ENCODE peak calls at places on chromosome 10, in nine cellular contexts. One of them, this sample, is unnamed.

GRCh38 chr10:98045785-98046389 is 15.5 kb upstream of the CRTAC1 start:
- DNase-seq in sigmoid colon: peak; percentile 63
- DNase-seq in body of pancreas: peak; percentile 57
- DNase-seq in cardiac muscle cell: peak; percentile 85
- DNase-seq in thyroid gland: peak; percentile 69
- DNase-seq in psoas muscle: peak; percentile 38
- DNase-seq in GM12878: no peak
- DNase-seq in upper lobe of right lung: peak; percentile 73
- DNase-seq in thoracic aorta: peak; percentile 12
- DNase-seq in this sample: no peak

GRCh38 chr10:119203006-119203405 is 4.4 kb upstream of the GRK5 start:
- DNase-seq in GM12878: no peak
- DNase-seq in upper lobe of right lung: no peak
- DNase-seq in cardiac muscle cell: no peak
- DNase-seq in body of pancreas: no peak
- DNase-seq in sigmoid colon: peak; percentile 10
- DNase-seq in thyroid gland: no peak
- DNase-seq in thoracic aorta: no peak
- DNase-seq in psoas muscle: no peak
- DNase-seq in this sample: no peak

GRCh38 chr10:123808873-123809272 is 82.7 kb downstream of the CPXM2 start:
- DNase-seq in psoas muscle: no peak
- DNase-seq in body of pancreas: no peak
- DNase-seq in thyroid gland: no peak
- DNase-seq in cardiac muscle cell: no peak
- DNase-seq in sigmoid colon: no peak
- DNase-seq in thoracic aorta: no peak
- DNase-seq in GM12878: no peak
- DNase-seq in upper lobe of right lung: no peak
- DNase-seq in this sample: no peak

GRCh38 chr10:124886195-124886594 is 55.7 kb upstream of the ZRANB1 start:
- DNase-seq in GM12878: no peak
- DNase-seq in upper lobe of right lung: peak; percentile 7
- DNase-seq in body of pancreas: no peak
- DNase-seq in cardiac muscle cell: no peak
- DNase-seq in thyroid gland: no peak
- DNase-seq in thoracic aorta: no peak
- DNase-seq in psoas muscle: no peak
- DNase-seq in sigmoid colon: no peak
- DNase-seq in this sample: no peak

GRCh38 chr10:43259981-43260761 is 6.7 kb downstream of the RASGEF1A start:
- DNase-seq in cardiac muscle cell: no peak
- DNase-seq in thyroid gland: peak; percentile 31
- DNase-seq in upper lobe of right lung: no peak
- DNase-seq in body of pancreas: peak; percentile 45
- DNase-seq in GM12878: no peak
- DNase-seq in psoas muscle: no peak
- DNase-seq in thoracic aorta: no peak
- DNase-seq in sigmoid colon: peak; percentile 64
- DNase-seq in this sample: peak; percentile 68

GRCh38 chr10:102812213-102812876 is 24.9 kb downstream of the CYP17A1 start:
- DNase-seq in GM12878: no peak
- DNase-seq in cardiac muscle cell: no peak
- DNase-seq in thyroid gland: no peak
- DNase-seq in psoas muscle: no peak
- DNase-seq in upper lobe of right lung: no peak
- DNase-seq in sigmoid colon: no peak
- DNase-seq in body of pancreas: peak; percentile 48
- DNase-seq in thoracic aorta: no peak
- DNase-seq in this sample: no peak

GRCh38 chr10:12768156-12768731 is 233.3 kb downstream of the CCDC3 start:
- DNase-seq in upper lobe of right lung: no peak
- DNase-seq in sigmoid colon: no peak
- DNase-seq in psoas muscle: no peak
- DNase-seq in cardiac muscle cell: no peak
- DNase-seq in thoracic aorta: no peak
- DNase-seq in body of pancreas: no peak
- DNase-seq in thyroid gland: no peak
- DNase-seq in GM12878: no peak
- DNase-seq in this sample: no peak

GRCh38 chr10:123526356-123527079 is 139.6 kb upstream of the GPR26 start:
- DNase-seq in GM12878: no peak
- DNase-seq in psoas muscle: no peak
- DNase-seq in sigmoid colon: no peak
- DNase-seq in cardiac muscle cell: no peak
- DNase-seq in thyroid gland: no peak
- DNase-seq in upper lobe of right lung: no peak
- DNase-seq in body of pancreas: no peak
- DNase-seq in thoracic aorta: no peak
- DNase-seq in this sample: peak; percentile 68

GRCh38 chr10:34650156-34650555 is 164.9 kb downstream of the PARD3 start:
- DNase-seq in cardiac muscle cell: no peak
- DNase-seq in upper lobe of right lung: no peak
- DNase-seq in thoracic aorta: no peak
- DNase-seq in body of pancreas: no peak
- DNase-seq in thyroid gland: no peak
- DNase-seq in psoas muscle: no peak
- DNase-seq in sigmoid colon: no peak
- DNase-seq in GM12878: no peak
- DNase-seq in this sample: no peak

GRCh38 chr10:34649385-34649784 is 165.7 kb downstream of the PARD3 start:
- DNase-seq in psoas muscle: no peak
- DNase-seq in thoracic aorta: no peak
- DNase-seq in sigmoid colon: no peak
- DNase-seq in GM12878: no peak
- DNase-seq in upper lobe of right lung: no peak
- DNase-seq in body of pancreas: no peak
- DNase-seq in thyroid gland: no peak
- DNase-seq in cardiac muscle cell: no peak
- DNase-seq in this sample: no peak

GRCh38 chr10:34651381-34651780 is 163.7 kb downstream of the PARD3 start:
- DNase-seq in thyroid gland: no peak
- DNase-seq in body of pancreas: no peak
- DNase-seq in thoracic aorta: no peak
- DNase-seq in cardiac muscle cell: peak; percentile 68
- DNase-seq in GM12878: no peak
- DNase-seq in sigmoid colon: no peak
- DNase-seq in psoas muscle: no peak
- DNase-seq in upper lobe of right lung: no peak
- DNase-seq in this sample: no peak

GRCh38 chr10:34653530-34653929 is 161.6 kb downstream of the PARD3 start:
- DNase-seq in body of pancreas: no peak
- DNase-seq in thyroid gland: no peak
- DNase-seq in upper lobe of right lung: no peak
- DNase-seq in GM12878: no peak
- DNase-seq in psoas muscle: no peak
- DNase-seq in sigmoid colon: no peak
- DNase-seq in thoracic aorta: no peak
- DNase-seq in cardiac muscle cell: no peak
- DNase-seq in this sample: no peak

GRCh38 chr10:34651796-34652195 is 163.3 kb downstream of the PARD3 start:
- DNase-seq in upper lobe of right lung: no peak
- DNase-seq in body of pancreas: no peak
- DNase-seq in thoracic aorta: no peak
- DNase-seq in thyroid gland: no peak
- DNase-seq in cardiac muscle cell: peak; percentile 68
- DNase-seq in psoas muscle: no peak
- DNase-seq in sigmoid colon: no peak
- DNase-seq in GM12878: no peak
- DNase-seq in this sample: no peak
- H3K4me3 ChIP-seq in upper lobe of right lung: no peak overlapping the region
- H3K4me3 ChIP-seq in body of pancreas: no peak overlapping the region
- H3K4me3 ChIP-seq in thoracic aorta: no peak overlapping the region
- H3K4me3 ChIP-seq in thyroid gland: no peak overlapping the region
- H3K4me3 ChIP-seq in cardiac muscle cell: no peak overlapping the region
- H3K4me3 ChIP-seq in psoas muscle: no peak overlapping the region
- H3K4me3 ChIP-seq in sigmoid colon: no peak overlapping the region
- H3K4me3 ChIP-seq in GM12878: no peak overlapping the region
- H3K4me3 ChIP-seq in this sample: no peak overlapping the region

GRCh38 chr10:90417056-90417455 is 440.8 kb downstream of the HTR7 start:
- DNase-seq in sigmoid colon: no peak
- DNase-seq in thyroid gland: no peak
- DNase-seq in GM12878: no peak
- DNase-seq in psoas muscle: no peak
- DNase-seq in body of pancreas: no peak
- DNase-seq in upper lobe of right lung: no peak
- DNase-seq in cardiac muscle cell: no peak
- DNase-seq in thoracic aorta: no peak
- DNase-seq in this sample: no peak

GRCh38 chr10:90417466-90418210 is 440.2 kb downstream of the HTR7 start:
- DNase-seq in GM12878: no peak
- DNase-seq in body of pancreas: no peak
- DNase-seq in upper lobe of right lung: no peak
- DNase-seq in thyroid gland: peak; percentile 2
- DNase-seq in cardiac muscle cell: no peak
- DNase-seq in psoas muscle: no peak
- DNase-seq in thoracic aorta: no peak
- DNase-seq in sigmoid colon: no peak
- DNase-seq in this sample: no peak

GRCh38 chr10:90418869-90419652 is 438.8 kb downstream of the HTR7 start:
- DNase-seq in thyroid gland: no peak
- DNase-seq in GM12878: no peak
- DNase-seq in cardiac muscle cell: no peak
- DNase-seq in body of pancreas: no peak
- DNase-seq in thoracic aorta: no peak
- DNase-seq in upper lobe of right lung: no peak
- DNase-seq in sigmoid colon: no peak
- DNase-seq in psoas muscle: no peak
- DNase-seq in this sample: no peak

GRCh38 chr10:90414926-90415325 is 442.9 kb downstream of the HTR7 start:
- DNase-seq in sigmoid colon: no peak
- DNase-seq in body of pancreas: no peak
- DNase-seq in thyroid gland: no peak
- DNase-seq in upper lobe of right lung: no peak
- DNase-seq in psoas muscle: no peak
- DNase-seq in GM12878: no peak
- DNase-seq in thoracic aorta: no peak
- DNase-seq in cardiac muscle cell: no peak
- DNase-seq in this sample: no peak

DNA sequence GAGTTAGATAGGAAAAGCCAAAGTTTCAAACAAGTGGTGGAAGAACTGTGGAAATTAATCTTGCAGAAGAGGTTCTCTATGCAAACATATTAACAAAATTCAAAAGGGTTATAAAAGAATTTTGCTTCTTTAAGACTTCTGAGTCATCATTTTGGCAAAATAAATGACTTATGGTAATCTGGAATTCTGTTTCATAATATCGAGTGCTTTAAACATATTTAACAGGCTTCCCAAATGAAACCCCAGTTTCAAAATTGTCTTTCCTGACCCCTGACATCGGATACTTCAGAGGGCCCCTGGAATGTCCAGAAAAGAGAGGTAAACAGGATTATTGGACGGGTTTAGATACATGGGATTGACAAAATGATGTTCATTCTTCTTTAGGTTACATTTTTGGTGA is 444.6 kb downstream of the HTR7 start:
- DNase-seq in cardiac muscle cell: no peak
- DNase-seq in thoracic aorta: no peak
- DNase-seq in body of pancreas: no peak
- DNase-seq in psoas muscle: no peak
- DNase-seq in thyroid gland: no peak
- DNase-seq in sigmoid colon: no peak
- DNase-seq in GM12878: no peak
- DNase-seq in upper lobe of right lung: no peak
- DNase-seq in this sample: no peak
- H3K27ac ChIP-seq in cardiac muscle cell: no peak overlapping the region
- H3K27ac ChIP-seq in thoracic aorta: no peak overlapping the region
- H3K27ac ChIP-seq in body of pancreas: no peak overlapping the region
- H3K27ac ChIP-seq in psoas muscle: no peak overlapping the region
- H3K27ac ChIP-seq in thyroid gland: no peak overlapping the region
- H3K27ac ChIP-seq in sigmoid colon: no peak overlapping the region
- H3K27ac ChIP-seq in GM12878: no peak overlapping the region
- H3K27ac ChIP-seq in upper lobe of right lung: no peak overlapping the region
- H3K27ac ChIP-seq in this sample: no peak overlapping the region

DNA sequence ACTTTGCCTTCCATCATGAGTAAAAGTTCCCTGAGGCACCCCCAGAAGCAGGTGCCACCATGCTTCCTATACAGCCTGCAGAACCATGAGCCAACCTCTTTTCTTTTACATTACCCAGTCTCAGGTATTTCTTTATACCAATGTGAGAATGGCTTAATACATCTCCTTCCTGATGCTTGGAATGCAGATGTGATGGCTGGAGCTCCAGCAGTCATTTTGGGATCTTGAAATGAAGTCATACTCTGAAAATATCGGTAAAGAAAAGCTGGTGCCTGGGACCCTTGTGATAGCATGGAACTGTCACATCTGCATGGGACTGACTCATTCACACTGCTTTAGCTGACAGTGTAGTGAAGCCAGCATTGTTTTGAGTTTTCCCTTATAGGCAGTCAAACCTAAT is 634.5 kb upstream of the NRP1 start:
- DNase-seq in psoas muscle: no peak
- DNase-seq in upper lobe of right lung: no peak
- DNase-seq in GM12878: no peak
- DNase-seq in thyroid gland: no peak
- DNase-seq in cardiac muscle cell: no peak
- DNase-seq in body of pancreas: no peak
- DNase-seq in thoracic aorta: no peak
- DNase-seq in sigmoid colon: no peak
- DNase-seq in this sample: no peak
- TF ChIP-seq CTCF in psoas muscle: no peak
- TF ChIP-seq CTCF in upper lobe of right lung: no peak
- TF ChIP-seq CTCF in GM12878: no peak
- TF ChIP-seq CTCF in thyroid gland: no peak
- TF ChIP-seq CTCF in cardiac muscle cell: no peak
- TF ChIP-seq CTCF in body of pancreas: no peak
- TF ChIP-seq CTCF in thoracic aorta: no peak
- TF ChIP-seq CTCF in sigmoid colon: no peak
- TF ChIP-seq CTCF in this sample: no peak

GRCh38 chr10:133526957-133527588 is at the start of gene CYP2E1:
- DNase-seq in thoracic aorta: no peak
- DNase-seq in cardiac muscle cell: no peak
- DNase-seq in GM12878: no peak
- DNase-seq in psoas muscle: no peak
- DNase-seq in thyroid gland: no peak
- DNase-seq in sigmoid colon: no peak
- DNase-seq in upper lobe of right lung: no peak
- DNase-seq in body of pancreas: no peak
- DNase-seq in this sample: no peak

GRCh38 chr10:133529576-133529946 is 2.4 kb downstream of the CYP2E1 start:
- DNase-seq in cardiac muscle cell: no peak
- DNase-seq in body of pancreas: no peak
- DNase-seq in GM12878: no peak
- DNase-seq in psoas muscle: no peak
- DNase-seq in thoracic aorta: no peak
- DNase-seq in thyroid gland: no peak
- DNase-seq in upper lobe of right lung: no peak
- DNase-seq in sigmoid colon: no peak
- DNase-seq in this sample: no peak

GRCh38 chr10:133528845-133529575 is 1.8 kb downstream of the CYP2E1 start:
- DNase-seq in psoas muscle: no peak
- DNase-seq in sigmoid colon: no peak
- DNase-seq in thoracic aorta: no peak
- DNase-seq in upper lobe of right lung: no peak
- DNase-seq in thyroid gland: no peak
- DNase-seq in body of pancreas: peak; percentile 34
- DNase-seq in GM12878: no peak
- DNase-seq in cardiac muscle cell: no peak
- DNase-seq in this sample: no peak

GRCh38 chr10:133527779-133528271 is 662 bp downstream of the CYP2E1 start:
- DNase-seq in sigmoid colon: no peak
- DNase-seq in thoracic aorta: no peak
- DNase-seq in GM12878: no peak
- DNase-seq in upper lobe of right lung: no peak
- DNase-seq in thyroid gland: peak; percentile 34
- DNase-seq in cardiac muscle cell: no peak
- DNase-seq in psoas muscle: no peak
- DNase-seq in body of pancreas: peak; percentile 54
- DNase-seq in this sample: no peak

DNA sequence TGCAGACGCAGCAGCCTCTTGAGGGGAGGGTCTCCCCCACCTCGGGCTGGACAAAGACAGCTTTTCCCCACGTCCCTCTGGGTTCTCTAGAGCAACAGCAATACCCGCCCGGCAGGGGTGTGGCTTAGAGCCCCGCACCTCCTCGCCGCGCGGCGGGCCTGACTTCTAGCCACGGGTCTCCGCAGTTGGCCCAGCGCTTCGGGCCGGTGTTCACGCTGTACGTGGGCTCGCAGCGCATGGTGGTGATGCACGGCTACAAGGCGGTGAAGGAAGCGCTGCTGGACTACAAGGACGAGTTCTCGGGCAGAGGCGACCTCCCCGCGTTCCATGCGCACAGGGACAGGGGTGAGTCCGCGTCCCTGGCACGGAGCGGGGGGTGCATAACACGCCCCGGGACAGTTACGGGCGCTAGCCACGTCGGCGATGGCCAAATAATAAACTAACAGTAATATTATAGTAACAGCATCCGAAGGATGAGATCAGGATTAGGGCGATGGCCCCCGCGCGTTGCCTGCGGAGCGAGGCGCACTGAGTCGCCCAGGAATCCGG is 1.2 kb downstream of the CYP2E1 start:
- DNase-seq in upper lobe of right lung: no peak
- DNase-seq in body of pancreas: no peak
- DNase-seq in thyroid gland: no peak
- DNase-seq in psoas muscle: no peak
- DNase-seq in thoracic aorta: no peak
- DNase-seq in GM12878: no peak
- DNase-seq in cardiac muscle cell: no peak
- DNase-seq in sigmoid colon: no peak
- DNase-seq in this sample: no peak
- H3K4me3 ChIP-seq in upper lobe of right lung: peak overlapping the region; percentile 26
- H3K4me3 ChIP-seq in body of pancreas: peak overlapping the region; percentile 10
- H3K4me3 ChIP-seq in thyroid gland: no peak overlapping the region
- H3K4me3 ChIP-seq in psoas muscle: peak overlapping the region; percentile 50
- H3K4me3 ChIP-seq in thoracic aorta: peak overlapping the region; percentile 62
- H3K4me3 ChIP-seq in GM12878: no peak overlapping the region
- H3K4me3 ChIP-seq in cardiac muscle cell: no peak overlapping the region
- H3K4me3 ChIP-seq in sigmoid colon: peak overlapping the region; percentile 29
- H3K4me3 ChIP-seq in this sample: peak overlapping the region; percentile 52

This sample was measured in coronary artery.